ENCODE peak calls at places on chromosome 2, in eight cellular contexts. F is bronchial epithelial cell, B is choroid plexus epithelial cell, A is sigmoid colon, L is HCT116, U is upper lobe of right lung, M is fibroblast of lung, V is HFF-Myc. N is an unnamed sample.

GRCh38 chr2:222272446-222273035 is 26.3 kb downstream of the PAX3 start:
- DNase-seq in B (no peak), U (no peak), M (no peak), L (no peak), F (no peak), V (no peak), A (no peak), N (no peak)

GRCh38 chr2:46335404-46335965 is 38.3 kb downstream of the EPAS1 start:
- DNase-seq in B (peak), M (peak), F (peak), L (no peak), V (no peak), A (peak), U (peak), N (no peak)

GRCh38 chr2:11056614-11057013 is 98.7 kb upstream of the SLC66A3 start:
- DNase-seq in M (peak), F (peak), B (peak), L (peak), V (peak), A (no peak), U (no peak), N (no peak)

GRCh38 chr2:132923787-132924186 is 253.8 kb upstream of the LYPD1 start:
- DNase-seq in L (no peak), F (peak), V (no peak), U (no peak), M (peak), A (no peak), B (peak), N (no peak)

GRCh38 chr2:215461836-215462532 is 26.1 kb upstream of the FN1 start:
- DNase-seq in A (no peak), M (peak), F (peak), U (no peak), L (no peak), B (peak), V (no peak), N (no peak)

GRCh38 chr2:145752091-145752806 is 1232.3 kb upstream of the ZEB2 start:
- DNase-seq in M (peak), A (no peak), F (peak), B (peak), U (peak), L (peak), V (peak), N (peak)

GRCh38 chr2:1774929-1775328 is 30.6 kb upstream of the PXDN start:
- DNase-seq in B (no peak), A (no peak), F (no peak), L (no peak), M (no peak), V (no peak), U (no peak), N (no peak)

GRCh38 chr2:84395819-84396218 is 63.3 kb downstream of the SUCLG1 start:
- DNase-seq in M (peak), U (no peak), A (no peak), L (no peak), B (peak), V (no peak), F (no peak), N (no peak)

GRCh38 chr2:130355578-130356431 is at the start of gene PTPN18:
- DNase-seq in B (peak), F (peak), M (peak), V (no peak), A (peak), U (peak), L (peak), N (peak)

GRCh38 chr2:70133521-70134348 is 46.5 kb downstream of the PCBP1 start:
- DNase-seq in U (no peak), L (no peak), F (no peak), A (no peak), M (peak), B (peak), V (no peak), N (peak)

GRCh38 chr2:238281826-238282480 is 6.5 kb downstream of the PER2 start:
- DNase-seq in A (peak), B (no peak), U (no peak), V (no peak), M (no peak), L (no peak), F (no peak), N (no peak)

GRCh38 chr2:136235451-136236418 is 117.8 kb upstream of the CXCR4 start:
- DNase-seq in A (no peak), F (peak), B (peak), M (peak), V (no peak), L (peak), U (no peak), N (no peak)

GRCh38 chr2:160387558-160388262 is 105.9 kb downstream of the RBMS1 start:
- DNase-seq in V (peak), F (peak), L (no peak), U (no peak), M (peak), B (peak), A (peak), N (no peak)

GRCh38 chr2:160380613-160381012 is 113.0 kb downstream of the RBMS1 start:
- DNase-seq in U (peak), B (no peak), V (no peak), A (no peak), L (no peak), F (no peak), M (no peak), N (no peak)

GRCh38 chr2:160381425-160381951 is 112.1 kb downstream of the RBMS1 start:
- DNase-seq in M (peak), U (no peak), L (no peak), V (no peak), B (peak), F (no peak), A (no peak), N (no peak)

GRCh38 chr2:160388464-160389263 is 104.9 kb downstream of the RBMS1 start:
- DNase-seq in B (no peak), U (no peak), L (no peak), A (peak), F (no peak), M (no peak), V (no peak), N (no peak)

GRCh38 chr2:160384791-160385190 is 108.8 kb downstream of the RBMS1 start:
- DNase-seq in B (no peak), L (no peak), F (no peak), U (no peak), A (no peak), V (no peak), M (no peak), N (no peak)
- TF ChIP-seq CTCF in B (no peak), L (no peak), F (no peak), U (no peak), A (no peak), V (no peak), M (no peak), N (no peak)

DNA sequence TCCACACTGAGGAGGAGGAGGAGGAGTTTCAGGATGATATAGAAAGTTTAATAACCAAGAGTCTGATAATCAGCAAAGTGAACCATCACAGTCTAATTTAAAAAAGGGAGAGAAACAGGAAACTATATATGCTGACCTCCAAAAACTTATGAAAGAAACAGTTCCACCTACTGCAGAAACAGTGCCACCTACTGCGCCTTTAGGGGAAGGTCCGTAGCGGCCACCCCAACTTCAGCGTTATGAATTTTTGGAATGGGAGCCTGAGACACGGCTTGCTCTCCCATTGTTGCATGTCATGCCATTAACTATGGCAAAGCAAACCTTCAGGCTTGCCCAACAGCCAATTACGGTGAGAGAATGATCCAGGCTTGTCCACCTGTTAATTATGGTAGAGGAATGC is 1719.2 kb upstream of the LRRTM1 start:
- DNase-seq in L (no peak), V (no peak), F (no peak), A (no peak), M (no peak), B (no peak), U (no peak), N (no peak)
- TF ChIP-seq CTCF in L (peak), V (no peak), F (no peak), A (no peak), M (peak), B (no peak), U (no peak), N (no peak)

DNA sequence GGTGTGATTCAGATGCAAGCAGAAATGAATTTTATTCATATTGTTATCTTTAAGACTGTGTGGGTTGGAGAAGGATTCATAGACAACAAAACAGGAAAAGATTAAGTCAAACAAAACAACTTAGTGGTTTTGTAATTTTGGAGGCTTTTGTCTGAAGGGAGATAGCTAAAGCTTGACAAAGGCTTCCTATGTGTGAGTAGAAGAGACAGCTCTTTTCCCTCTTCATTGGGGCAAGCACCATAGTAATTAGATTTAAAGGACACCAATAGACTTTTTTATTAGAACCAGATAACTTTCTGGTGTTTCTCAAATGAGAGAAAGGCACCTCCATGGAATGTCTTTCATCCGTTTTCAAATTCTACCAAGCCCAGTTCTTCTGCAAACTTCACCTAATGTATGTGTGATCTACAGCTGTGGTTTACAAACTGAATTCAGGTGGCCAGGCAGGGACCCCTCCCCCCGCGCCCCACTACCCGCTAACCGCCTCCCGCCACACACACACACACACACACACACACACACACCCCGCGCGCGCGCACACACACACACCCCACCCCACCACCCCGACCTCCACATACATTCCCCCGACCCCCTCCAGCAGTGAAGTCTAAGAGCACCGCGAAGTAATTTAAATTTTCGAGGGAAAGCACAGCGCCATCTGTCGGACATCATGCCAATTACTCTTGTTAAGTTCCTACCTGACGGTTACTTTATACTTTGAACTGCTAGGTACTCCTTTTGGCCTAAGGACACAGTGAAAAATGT is 31.7 kb upstream of the PPP1R1C start:
- DNase-seq in M (peak), A (no peak), V (peak), L (peak), B (peak), U (peak), F (peak), N (peak)
- TF ChIP-seq CTCF in M (peak), A (peak), V (peak), L (peak), B (peak), U (peak), F (peak), N (peak)

GRCh38 chr2:127743477-127744026 is 42.3 kb downstream of the SFT2D3 start:
- DNase-seq in L (no peak), U (no peak), M (no peak), V (no peak), F (no peak), A (no peak), B (no peak), N (no peak)
- TF ChIP-seq CTCF in L (no peak), U (no peak), M (no peak), V (no peak), F (no peak), A (no peak), B (no peak), N (no peak)